ENCODE peak calls at places on chromosomes 11 and 22, in ten cellular contexts. S is anterior cingulate cortex; C is stimulated activated naive CD4-positive, alpha-beta T cell; N is Peyer's patch; X is foreskin melanocyte; U is C1 segment of cervical spinal cord; W is EH; O is fibroblast of the aortic adventitia; L is DMS79; E is KBM-7. Z is an unnamed sample.

GRCh38 chr11:41879186-41879738 is 419.8 kb upstream of the LRRC4C start:
- DNase-seq in S (no peak), C (no peak), N (no peak), X (no peak), U (no peak), W (peak; percentile 92), O (peak; percentile 21), L (no peak), E (no peak), Z (no peak)

GRCh38 chr11:16125796-16126195 is 230.6 kb downstream of the SOX6 start:
- DNase-seq in S (no peak), C (no peak), N (no peak), X (no peak), U (no peak), W (no peak), O (no peak), L (no peak), E (no peak), Z (no peak)

GRCh38 chr11:69461272-69461962 is 20.0 kb upstream of the LINC01488 start:
- DNase-seq in S (no peak), C (no peak), N (no peak), X (no peak), U (no peak), W (no peak), O (no peak), L (no peak), E (no peak), Z (no peak)

GRCh38 chr11:43947003-43947500 is 4.6 kb downstream of the C11orf96 start:
- DNase-seq in S (no peak), C (no peak), N (peak; percentile 48), X (no peak), U (no peak), W (peak; percentile 55), O (no peak), L (no peak), E (peak; percentile 38), Z (no peak)

GRCh38 chr22:40326905-40327735 is 19.2 kb upstream of the ADSL start:
- DNase-seq in S (no peak), C (peak; percentile 52), N (no peak), X (no peak), U (no peak), W (peak; percentile 69), O (no peak), L (no peak), E (no peak), Z (no peak)

GRCh38 chr11:5488798-5489399 is 414 bp downstream of the OR52D1 start:
- DNase-seq in S (no peak), C (no peak), N (no peak), X (no peak), U (no peak), W (no peak), O (no peak), L (no peak), E (no peak), Z (no peak)

GRCh38 chr11:85406841-85407240 is 220.3 kb downstream of the DLG2 start:
- DNase-seq in S (no peak), C (no peak), N (no peak), X (no peak), U (no peak), W (no peak), O (no peak), L (no peak), E (peak; percentile 15), Z (no peak)

GRCh38 chr11:77090046-77090372 is 12.6 kb upstream of the OMP start:
- DNase-seq in S (no peak), C (no peak), N (no peak), X (no peak), U (no peak), W (no peak), O (no peak), L (no peak), E (no peak), Z (no peak)

GRCh38 chr22:44928064-44928463 is 81.7 kb downstream of the PHF21B start:
- DNase-seq in S (no peak), C (no peak), N (no peak), X (no peak), U (no peak), W (no peak), O (no peak), L (no peak), E (no peak), Z (no peak)

GRCh38 chr22:16949561-16949960 is 58.5 kb downstream of the GAB4 start:
- DNase-seq in S (no peak), C (no peak), N (no peak), X (no peak), U (no peak), W (no peak), O (no peak), L (no peak), E (no peak), Z (peak; percentile 39)

GRCh38 chr11:128550261-128550821 is 37.0 kb downstream of the ETS1 start:
- DNase-seq in S (no peak), C (no peak), N (no peak), X (no peak), U (no peak), W (no peak), O (no peak), L (no peak), E (no peak), Z (no peak)

Z was measured in activated CD8-positive, alpha-beta memory T cell treated with anti-CD3 and anti-CD28 coated beads, Interleukin-2, amount 10 ng/mL, durations not matched to agents 7 days and 5 days.